ENCODE peak calls at places on chromosomes 4 and X, in six cellular contexts. F is CD4-positive, CD25-positive, alpha-beta regulatory T cell; D is CD8-positive, alpha-beta memory T cell; H is right atrium auricular region; I is GM23248; A is fibroblast of mammary gland. X is an unnamed sample.

GRCh38 chr4:6011686-6012085 is 6.5 kb downstream of the C4orf50 start:
- DNase-seq in F (no peak), D (no peak), H (no peak), I (no peak), A (no peak), X (no peak)

GRCh38 chr4:140856692-140857091 is 100.5 kb upstream of the TBC1D9 start:
- DNase-seq in F (no peak), D (no peak), H (no peak), I (peak; percentile 80), A (peak; percentile 74), X (peak; percentile 71)

GRCh38 chr4:17769406-17770174 is 11.8 kb downstream of the FAM184B start:
- DNase-seq in F (no peak), D (no peak), H (no peak), I (no peak), A (no peak), X (no peak)

GRCh38 chrX:38055170-38055847 is 49.0 kb downstream of the SYTL5 start:
- DNase-seq in F (no peak), D (no peak), H (no peak), I (peak; percentile 43), A (peak; percentile 70), X (peak; percentile 76)

GRCh38 chrX:154592505-154592904 is 7.6 kb downstream of the CTAG1A start:
- DNase-seq in F (no peak), D (no peak), H (no peak), I (no peak), A (no peak), X (no peak)

GRCh38 chr4:113781439-113782040 is 20.0 kb upstream of the CAMK2D start:
- DNase-seq in F (no peak), D (no peak), H (no peak), I (peak; percentile 56), A (peak; percentile 66), X (peak; percentile 64)

GRCh38 chr4:97747945-97748344 is 395.3 kb downstream of the STPG2 start:
- DNase-seq in F (no peak), D (no peak), H (no peak), I (no peak), A (no peak), X (no peak)

GRCh38 chr4:48653217-48654014 is 126.7 kb downstream of the FRYL start:
- DNase-seq in F (no peak), D (peak; percentile 8), H (peak; percentile 72), I (peak; percentile 73), A (peak; percentile 82), X (peak; percentile 73)

GRCh38 chr4:153750197-153750817 is 9.5 kb downstream of the RNF175 start:
- DNase-seq in F (peak; percentile 22), D (peak; percentile 15), H (no peak), I (peak; percentile 78), A (peak; percentile 82), X (peak; percentile 87)

GRCh38 chrX:39759526-39760224 is 338.1 kb downstream of the BCOR start:
- DNase-seq in F (no peak), D (no peak), H (no peak), I (peak; percentile 56), A (peak; percentile 41), X (peak; percentile 72)

GRCh38 chrX:115260330-115260729 is 26.4 kb upstream of the LRCH2 start:
- DNase-seq in F (no peak), D (no peak), H (no peak), I (peak; percentile 35), A (peak; percentile 1), X (no peak)

GRCh38 chr4:183078634-183079033 is 20.4 kb upstream of the WWC2 start:
- DNase-seq in F (no peak), D (no peak), H (no peak), I (no peak), A (no peak), X (no peak)

GRCh38 chrX:97616883-97617510 is 733.3 kb downstream of the RPA4 start:
- DNase-seq in F (no peak), D (no peak), H (no peak), I (peak; percentile 72), A (peak; percentile 73), X (peak; percentile 69)

DNA sequence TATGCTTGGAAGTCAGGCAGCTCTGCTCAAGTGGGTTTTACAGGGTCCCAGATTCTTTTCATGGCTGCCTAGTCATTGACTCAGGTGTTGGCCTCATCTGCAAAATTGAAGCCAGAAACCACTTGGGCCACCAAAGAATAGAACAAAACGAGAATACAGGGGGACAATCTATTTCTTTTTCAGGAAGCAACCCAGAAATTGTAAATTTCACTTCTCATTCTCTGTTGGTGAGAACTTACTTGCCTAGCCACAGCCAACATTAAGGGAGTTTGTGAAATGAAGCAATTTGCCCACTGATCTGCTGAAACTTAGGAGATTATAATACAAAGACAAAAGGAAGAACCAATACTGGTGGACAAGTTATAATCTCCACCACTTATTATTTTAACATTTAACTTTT is 8.6 kb upstream of the TKTL2 start:
- DNase-seq in F (no peak), D (no peak), H (no peak), I (no peak), A (no peak), X (no peak)
- H3K4me3 ChIP-seq in F (no peak overlapping the region), D (no peak overlapping the region), H (no peak overlapping the region), I (no peak overlapping the region), A (no peak overlapping the region), X (no peak overlapping the region)

GRCh38 chr4:7675612-7676320 is 241.0 kb upstream of the PSAPL1 start:
- DNase-seq in F (no peak), D (no peak), H (no peak), I (no peak), A (no peak), X (no peak)
- H3K4me3 ChIP-seq in F (no peak overlapping the region), D (no peak overlapping the region), H (no peak overlapping the region), I (no peak overlapping the region), A (no peak overlapping the region), X (no peak overlapping the region)

GRCh38 chr4:186069734-186070133 is 778 bp downstream of the TLR3 start:
- DNase-seq in F (no peak), D (no peak), H (no peak), I (no peak), A (no peak), X (no peak)
- H3K4me3 ChIP-seq in F (no peak overlapping the region), D (peak overlapping the region; percentile 67), H (peak overlapping the region; percentile 55), I (peak overlapping the region; percentile 84), A (peak overlapping the region; percentile 0), X (peak overlapping the region; percentile 47)

GRCh38 chr4:89528525-89529133 is 221.0 kb upstream of the GPRIN3 start:
- DNase-seq in F (no peak), D (no peak), H (no peak), I (no peak), A (no peak), X (no peak)
- H3K4me3 ChIP-seq in F (no peak overlapping the region), D (no peak overlapping the region), H (no peak overlapping the region), I (no peak overlapping the region), A (no peak overlapping the region), X (no peak overlapping the region)

DNA sequence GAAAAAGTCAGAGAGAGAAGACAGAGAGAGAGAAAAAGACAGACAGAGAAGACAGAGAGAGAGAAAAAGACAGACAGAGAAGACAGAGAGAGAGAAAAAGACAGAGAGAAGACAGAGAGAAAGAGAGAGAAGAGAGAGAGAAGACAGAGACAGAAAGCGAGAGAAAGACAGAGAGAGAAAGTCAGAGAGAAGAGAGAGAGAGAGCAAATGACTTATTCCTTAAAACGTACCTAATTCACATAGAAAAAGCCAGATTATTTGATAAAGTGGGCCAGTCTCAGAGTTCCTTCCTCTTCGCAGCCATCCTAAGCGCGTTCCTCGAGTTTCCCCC is 7.4 kb upstream of the SHOX start:
- DNase-seq in F (no peak), D (no peak), H (no peak), I (no peak), A (no peak), X (no peak)
- H3K4me3 ChIP-seq in F (no peak overlapping the region), D (no peak overlapping the region), H (no peak overlapping the region), I (no peak overlapping the region), A (no peak overlapping the region), X (no peak overlapping the region)

GRCh38 chr4:89754531-89754930 is 82.4 kb downstream of the SNCA start:
- DNase-seq in F (no peak), D (no peak), H (no peak), I (peak; percentile 19), A (peak; percentile 48), X (no peak)

GRCh38 chr4:89751416-89751815 is 85.5 kb downstream of the SNCA start:
- DNase-seq in F (no peak), D (no peak), H (no peak), I (no peak), A (no peak), X (no peak)

GRCh38 chr4:89755210-89755609 is 81.8 kb downstream of the SNCA start:
- DNase-seq in F (no peak), D (no peak), H (no peak), I (peak; percentile 43), A (peak; percentile 15), X (no peak)

GRCh38 chr4:89752932-89753598 is 83.9 kb downstream of the SNCA start:
- DNase-seq in F (no peak), D (no peak), H (no peak), I (peak; percentile 87), A (peak; percentile 99), X (peak; percentile 53)

GRCh38 chr4:89753601-89754066 is 83.3 kb downstream of the SNCA start:
- DNase-seq in F (no peak), D (no peak), H (no peak), I (peak; percentile 95), A (peak; percentile 100), X (peak; percentile 97)
- H3K4me3 ChIP-seq in F (no peak overlapping the region), D (no peak overlapping the region), H (no peak overlapping the region), I (peak overlapping the region; percentile 55), A (no peak overlapping the region), X (no peak overlapping the region)

DNA sequence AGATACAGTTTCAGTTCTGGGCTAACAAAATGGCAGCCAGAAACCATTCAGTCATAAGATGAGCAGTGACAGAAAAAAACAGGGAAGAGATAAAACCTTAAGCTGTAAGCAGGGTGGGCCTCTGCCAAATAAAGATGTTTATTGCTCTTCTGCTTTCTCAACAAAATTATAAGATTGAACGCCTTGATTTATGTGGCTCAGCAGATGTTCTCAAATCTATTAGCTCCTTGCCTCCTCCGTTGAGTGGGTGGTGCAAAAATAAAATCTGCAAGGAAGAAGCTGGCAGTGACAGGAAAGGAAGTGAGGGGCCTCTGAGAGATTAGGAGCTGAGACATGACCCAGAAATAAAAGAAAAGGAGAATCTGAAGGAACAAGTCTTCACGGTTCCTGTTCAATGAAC is 206.6 kb downstream of the PTTG2 start:
- DNase-seq in F (no peak), D (no peak), H (no peak), I (no peak), A (no peak), X (no peak)
- H3K4me3 ChIP-seq in F (no peak overlapping the region), D (no peak overlapping the region), H (no peak overlapping the region), I (no peak overlapping the region), A (no peak overlapping the region), X (no peak overlapping the region)

GRCh38 chr4:107658400-107659326 is 61.4 kb downstream of the PAPSS1 start:
- DNase-seq in F (no peak), D (no peak), H (no peak), I (no peak), A (no peak), X (peak; percentile 9)

GRCh38 chr4:107655289-107655688 is 64.7 kb downstream of the PAPSS1 start:
- DNase-seq in F (no peak), D (no peak), H (no peak), I (no peak), A (no peak), X (no peak)

GRCh38 chr4:107654694-107655093 is 65.3 kb downstream of the PAPSS1 start:
- DNase-seq in F (no peak), D (no peak), H (no peak), I (no peak), A (no peak), X (no peak)
- H3K4me3 ChIP-seq in F (no peak overlapping the region), D (no peak overlapping the region), H (no peak overlapping the region), I (no peak overlapping the region), A (no peak overlapping the region), X (no peak overlapping the region)

GRCh38 chrX:106613277-106613676 is 1.5 kb downstream of the RADX start:
- DNase-seq in F (no peak), D (no peak), H (no peak), I (no peak), A (no peak), X (no peak)
- H3K4me3 ChIP-seq in F (peak overlapping the region; percentile 82), D (peak overlapping the region; percentile 95), H (peak overlapping the region; percentile 50), I (peak overlapping the region; percentile 82), A (no peak overlapping the region), X (no peak overlapping the region)